ENCODE peak calls at places on chromosome 10, in six cellular contexts. One of them, this sample, is unnamed.

GRCh38 chr10:4234661-4235060 is 449.7 kb upstream of the KLF6 start:
- DNase-seq in MM.1S: no peak
- DNase-seq in SK-N-SH: no peak
- DNase-seq in neural progenitor cell: no peak
- DNase-seq in HCT116: no peak
- DNase-seq in PC-3: no peak
- DNase-seq in this sample: no peak

GRCh38 chr10:95814011-95814727 is 58.2 kb downstream of the ENTPD1 start:
- DNase-seq in MM.1S: no peak
- DNase-seq in SK-N-SH: no peak
- DNase-seq in neural progenitor cell: no peak
- DNase-seq in HCT116: no peak
- DNase-seq in PC-3: peak
- DNase-seq in this sample: peak

GRCh38 chr10:60964257-60965235 is 20.6 kb upstream of the RHOBTB1 start:
- DNase-seq in MM.1S: peak
- DNase-seq in SK-N-SH: peak
- DNase-seq in neural progenitor cell: peak
- DNase-seq in HCT116: peak
- DNase-seq in PC-3: peak
- DNase-seq in this sample: peak

GRCh38 chr10:71605263-71605962 is 114.2 kb downstream of the C10orf105 start:
- DNase-seq in MM.1S: no peak
- DNase-seq in SK-N-SH: no peak
- DNase-seq in neural progenitor cell: no peak
- DNase-seq in HCT116: no peak
- DNase-seq in PC-3: no peak
- DNase-seq in this sample: peak

GRCh38 chr10:72175166-72175565 is 40.6 kb upstream of the ANAPC16 start:
- DNase-seq in MM.1S: peak
- DNase-seq in SK-N-SH: no peak
- DNase-seq in neural progenitor cell: no peak
- DNase-seq in HCT116: no peak
- DNase-seq in PC-3: no peak
- DNase-seq in this sample: peak

GRCh38 chr10:13993634-13994033 is 337.1 kb downstream of the FRMD4A start:
- DNase-seq in MM.1S: no peak
- DNase-seq in SK-N-SH: no peak
- DNase-seq in neural progenitor cell: no peak
- DNase-seq in HCT116: no peak
- DNase-seq in PC-3: no peak
- DNase-seq in this sample: no peak

GRCh38 chr10:91034494-91035157 is 113.7 kb upstream of the ANKRD1 start:
- DNase-seq in MM.1S: no peak
- DNase-seq in SK-N-SH: no peak
- DNase-seq in neural progenitor cell: peak
- DNase-seq in HCT116: no peak
- DNase-seq in PC-3: peak
- DNase-seq in this sample: peak

GRCh38 chr10:127417031-127417430 is 132.1 kb upstream of the NPS start:
- DNase-seq in MM.1S: no peak
- DNase-seq in SK-N-SH: no peak
- DNase-seq in neural progenitor cell: no peak
- DNase-seq in HCT116: no peak
- DNase-seq in PC-3: no peak
- DNase-seq in this sample: no peak

GRCh38 chr10:101042667-101043355 is 11.8 kb downstream of the SFXN3 start:
- DNase-seq in MM.1S: peak
- DNase-seq in SK-N-SH: peak
- DNase-seq in neural progenitor cell: peak
- DNase-seq in HCT116: peak
- DNase-seq in PC-3: peak
- DNase-seq in this sample: peak
- H3K9ac ChIP-seq in MM.1S: peak
- H3K9ac ChIP-seq in SK-N-SH: peak
- H3K9ac ChIP-seq in neural progenitor cell: peak
- H3K9ac ChIP-seq in HCT116: peak
- H3K9ac ChIP-seq in PC-3: peak
- H3K9ac ChIP-seq in this sample: peak

DNA sequence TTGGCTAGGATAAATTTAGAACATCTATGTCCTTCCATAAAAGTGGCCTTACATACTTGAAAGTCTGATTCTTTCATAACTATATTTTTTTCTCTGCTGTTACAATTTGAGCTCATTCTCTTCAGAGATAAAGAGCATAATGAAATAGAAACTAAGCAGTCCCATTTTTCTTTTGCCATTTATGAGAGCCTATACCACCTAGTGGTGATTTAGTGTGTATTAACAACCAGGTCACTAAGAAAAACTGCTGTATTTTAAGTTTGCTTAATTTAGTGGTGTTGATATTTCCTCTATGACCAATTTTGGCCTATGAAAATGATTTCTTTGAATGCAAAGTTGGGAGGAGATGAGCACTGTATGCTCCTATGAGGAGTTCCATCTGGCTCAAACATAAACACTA is 88.7 kb upstream of the ZWINT start:
- DNase-seq in MM.1S: peak
- DNase-seq in SK-N-SH: no peak
- DNase-seq in neural progenitor cell: no peak
- DNase-seq in HCT116: no peak
- DNase-seq in PC-3: peak
- DNase-seq in this sample: no peak
- TF ChIP-seq EZH2phosphoT487 in MM.1S: no peak
- TF ChIP-seq EZH2phosphoT487 in SK-N-SH: no peak
- TF ChIP-seq EZH2phosphoT487 in neural progenitor cell: no peak
- TF ChIP-seq EZH2phosphoT487 in HCT116: no peak
- TF ChIP-seq EZH2phosphoT487 in PC-3: no peak
- TF ChIP-seq EZH2phosphoT487 in this sample: no peak

DNA sequence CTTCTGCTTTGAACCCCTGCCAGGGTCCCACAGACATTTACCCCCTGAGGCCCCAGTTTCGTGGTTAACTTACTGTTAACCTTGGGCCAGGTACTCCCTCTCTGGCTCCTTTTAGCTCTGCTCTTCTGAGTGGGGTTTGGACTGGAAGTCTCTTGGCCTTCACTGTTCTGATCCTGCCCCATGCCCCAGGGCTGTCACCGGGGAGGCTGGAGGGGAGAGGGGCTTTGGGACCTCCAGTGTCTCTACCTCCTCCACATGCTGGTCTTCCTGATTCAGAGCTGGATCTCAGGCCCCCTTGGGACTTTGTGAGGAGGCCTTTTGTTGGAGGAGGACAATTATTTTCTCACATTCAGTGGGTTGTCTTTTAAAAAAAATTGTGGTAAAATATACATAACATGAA is 12.7 kb upstream of the PALD1 start:
- DNase-seq in MM.1S: no peak
- DNase-seq in SK-N-SH: no peak
- DNase-seq in neural progenitor cell: no peak
- DNase-seq in HCT116: no peak
- DNase-seq in PC-3: no peak
- DNase-seq in this sample: no peak
- H3K9ac ChIP-seq in MM.1S: no peak
- H3K9ac ChIP-seq in SK-N-SH: no peak
- H3K9ac ChIP-seq in neural progenitor cell: no peak
- H3K9ac ChIP-seq in HCT116: no peak
- H3K9ac ChIP-seq in PC-3: no peak
- H3K9ac ChIP-seq in this sample: no peak

GRCh38 chr10:124719213-124719851 is 24.8 kb downstream of the FAM53B start:
- DNase-seq in MM.1S: peak
- DNase-seq in SK-N-SH: no peak
- DNase-seq in neural progenitor cell: peak
- DNase-seq in HCT116: no peak
- DNase-seq in PC-3: peak
- DNase-seq in this sample: peak
- TF ChIP-seq EZH2phosphoT487 in MM.1S: no peak
- TF ChIP-seq EZH2phosphoT487 in SK-N-SH: no peak
- TF ChIP-seq EZH2phosphoT487 in neural progenitor cell: no peak
- TF ChIP-seq EZH2phosphoT487 in HCT116: no peak
- TF ChIP-seq EZH2phosphoT487 in PC-3: no peak
- TF ChIP-seq EZH2phosphoT487 in this sample: no peak

DNA sequence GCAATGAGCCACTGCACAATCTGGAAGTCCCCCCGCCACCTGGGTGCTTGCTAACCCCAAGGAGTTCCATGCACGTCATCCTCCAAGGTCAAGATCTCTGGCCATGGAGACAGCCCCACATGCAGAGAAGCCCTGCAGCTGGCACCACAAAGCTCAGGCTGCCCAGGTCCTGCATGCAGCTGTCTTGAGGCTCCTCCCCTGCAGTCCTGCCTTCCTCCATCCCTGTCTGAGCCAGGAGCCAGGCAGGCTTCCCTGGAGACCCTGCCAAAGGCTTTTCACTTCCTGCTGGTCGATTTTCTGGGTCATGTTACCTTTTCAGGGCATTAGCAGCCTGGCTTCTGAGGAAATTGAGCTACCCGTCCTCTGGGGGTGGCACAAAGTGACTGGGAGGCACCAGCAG is 12.5 kb upstream of the TMEM72 start:
- DNase-seq in MM.1S: peak
- DNase-seq in SK-N-SH: no peak
- DNase-seq in neural progenitor cell: no peak
- DNase-seq in HCT116: no peak
- DNase-seq in PC-3: no peak
- DNase-seq in this sample: no peak
- H3K9ac ChIP-seq in MM.1S: peak
- H3K9ac ChIP-seq in SK-N-SH: no peak
- H3K9ac ChIP-seq in neural progenitor cell: no peak
- H3K9ac ChIP-seq in HCT116: no peak
- H3K9ac ChIP-seq in PC-3: no peak
- H3K9ac ChIP-seq in this sample: no peak

GRCh38 chr10:31299119-31299518 is 19.9 kb upstream of the ZEB1 start:
- DNase-seq in MM.1S: peak
- DNase-seq in SK-N-SH: no peak
- DNase-seq in neural progenitor cell: no peak
- DNase-seq in HCT116: no peak
- DNase-seq in PC-3: peak
- DNase-seq in this sample: no peak
- TF ChIP-seq EZH2phosphoT487 in MM.1S: no peak
- TF ChIP-seq EZH2phosphoT487 in SK-N-SH: no peak
- TF ChIP-seq EZH2phosphoT487 in neural progenitor cell: no peak
- TF ChIP-seq EZH2phosphoT487 in HCT116: no peak
- TF ChIP-seq EZH2phosphoT487 in PC-3: no peak
- TF ChIP-seq EZH2phosphoT487 in this sample: no peak

GRCh38 chr10:119470920-119471702 is 71.4 kb downstream of the RGS10 start:
- DNase-seq in MM.1S: no peak
- DNase-seq in SK-N-SH: no peak
- DNase-seq in neural progenitor cell: no peak
- DNase-seq in HCT116: no peak
- DNase-seq in PC-3: no peak
- DNase-seq in this sample: no peak
- H3K9ac ChIP-seq in MM.1S: no peak
- H3K9ac ChIP-seq in SK-N-SH: no peak
- H3K9ac ChIP-seq in neural progenitor cell: no peak
- H3K9ac ChIP-seq in HCT116: no peak
- H3K9ac ChIP-seq in PC-3: no peak
- H3K9ac ChIP-seq in this sample: no peak

DNA sequence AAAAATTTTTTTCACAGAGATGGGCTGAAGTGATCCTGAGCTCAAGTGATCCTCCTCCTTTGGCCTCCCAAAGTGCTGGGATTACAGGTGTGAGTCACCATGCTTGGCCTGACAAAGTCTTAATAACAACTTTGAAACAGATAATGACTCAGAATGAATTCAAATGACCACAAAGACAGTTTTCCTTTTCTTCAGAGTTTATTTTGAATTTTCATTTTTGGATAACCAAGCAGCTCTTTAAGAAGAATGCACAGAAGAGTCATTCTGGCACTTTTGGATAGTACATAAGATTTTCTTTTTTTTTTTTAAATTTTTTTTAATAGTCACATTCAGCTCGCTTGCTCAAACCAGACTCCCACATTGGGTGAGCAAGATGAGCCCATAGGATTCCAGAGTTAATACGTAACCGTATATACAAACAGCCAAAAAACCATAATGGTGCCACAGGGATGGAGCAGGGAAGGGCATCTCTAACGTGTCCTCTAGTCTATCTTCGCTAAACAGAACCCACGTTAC is 43.0 kb upstream of the NMT2 start:
- DNase-seq in MM.1S: no peak
- DNase-seq in SK-N-SH: no peak
- DNase-seq in neural progenitor cell: no peak
- DNase-seq in HCT116: peak
- DNase-seq in PC-3: peak
- DNase-seq in this sample: peak
- TF ChIP-seq EZH2phosphoT487 in MM.1S: no peak
- TF ChIP-seq EZH2phosphoT487 in SK-N-SH: no peak
- TF ChIP-seq EZH2phosphoT487 in neural progenitor cell: no peak
- TF ChIP-seq EZH2phosphoT487 in HCT116: no peak
- TF ChIP-seq EZH2phosphoT487 in PC-3: no peak
- TF ChIP-seq EZH2phosphoT487 in this sample: no peak

GRCh38 chr10:96831200-96831866 is 765 bp upstream of the LCOR start:
- DNase-seq in MM.1S: no peak
- DNase-seq in SK-N-SH: no peak
- DNase-seq in neural progenitor cell: no peak
- DNase-seq in HCT116: no peak
- DNase-seq in PC-3: no peak
- DNase-seq in this sample: peak

GRCh38 chr10:96831867-96832720 is at the start of gene LCOR:
- DNase-seq in MM.1S: peak
- DNase-seq in SK-N-SH: peak
- DNase-seq in neural progenitor cell: peak
- DNase-seq in HCT116: peak
- DNase-seq in PC-3: peak
- DNase-seq in this sample: peak

GRCh38 chr10:96833220-96834001 is 1.3 kb downstream of the LCOR start:
- DNase-seq in MM.1S: no peak
- DNase-seq in SK-N-SH: peak
- DNase-seq in neural progenitor cell: peak
- DNase-seq in HCT116: no peak
- DNase-seq in PC-3: no peak
- DNase-seq in this sample: peak

GRCh38 chr10:96834121-96834520 is 2.0 kb downstream of the LCOR start:
- DNase-seq in MM.1S: no peak
- DNase-seq in SK-N-SH: no peak
- DNase-seq in neural progenitor cell: no peak
- DNase-seq in HCT116: no peak
- DNase-seq in PC-3: peak
- DNase-seq in this sample: peak

DNA sequence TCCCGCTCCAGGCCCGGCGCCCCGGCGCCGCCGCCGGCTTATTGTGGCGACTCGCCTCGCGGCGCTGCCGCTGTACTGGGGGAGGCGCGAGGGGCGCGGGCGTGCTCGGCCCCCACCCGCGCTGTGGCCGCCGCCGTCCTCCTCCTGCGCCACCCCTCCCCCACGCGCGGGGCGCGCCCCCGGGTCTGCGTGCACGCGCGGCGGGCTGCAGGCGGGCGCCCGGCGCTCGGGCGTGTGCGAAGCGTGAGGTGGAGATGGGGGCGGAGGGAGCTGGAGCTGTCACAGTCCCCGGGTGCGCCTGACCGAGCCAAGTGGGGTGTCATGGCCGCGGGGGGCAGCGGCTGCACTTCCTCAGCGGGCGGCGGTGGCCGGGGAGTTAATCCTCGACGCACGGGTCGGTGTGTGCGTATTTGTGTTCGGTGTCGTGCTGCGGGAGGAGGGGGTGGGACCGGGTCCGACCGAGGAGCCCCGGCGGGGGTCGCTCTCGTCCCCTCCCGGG is 672 bp downstream of the LCOR start:
- DNase-seq in MM.1S: peak
- DNase-seq in SK-N-SH: peak
- DNase-seq in neural progenitor cell: no peak
- DNase-seq in HCT116: peak
- DNase-seq in PC-3: peak
- DNase-seq in this sample: peak
- H3K9ac ChIP-seq in MM.1S: peak
- H3K9ac ChIP-seq in SK-N-SH: peak
- H3K9ac ChIP-seq in neural progenitor cell: no peak
- H3K9ac ChIP-seq in HCT116: peak
- H3K9ac ChIP-seq in PC-3: peak
- H3K9ac ChIP-seq in this sample: peak